ENCODE peak calls at places on chromosomes 5 and 9, in six cellular contexts. X is cardiac fibroblast, R is GM12865, K is cardiac muscle cell, H is SK-N-SH, Y is AG04450. T is an unnamed sample.
A peak's percentile ranks its signal among the peaks of the same experiment; 100 is the strongest.

GRCh38 chr5:40073927-40074326 is 605.8 kb upstream of the PTGER4 start:
- DNase-seq in H (no peak), R (no peak), K (no peak), Y (no peak), X (no peak), T (no peak)

GRCh38 chr5:56307714-56308346 is 74.7 kb upstream of the ANKRD55 start:
- DNase-seq in X (no peak), K (no peak), R (no peak), Y (no peak), H (no peak), T (no peak)

GRCh38 chr9:125747053-125747764 is at the start of gene PBX3:
- DNase-seq in Y (no peak), R (peak; percentile 70), X (peak; percentile 48), H (peak; percentile 82), K (peak; percentile 79), T (no peak)

GRCh38 chr9:93962561-93963440 is 7.6 kb upstream of the BARX1 start:
- DNase-seq in K (peak; percentile 93), R (peak; percentile 77), X (peak; percentile 91), Y (peak; percentile 53), H (peak; percentile 89), T (peak; percentile 44)

GRCh38 chr5:158754018-158754514 is 345.6 kb downstream of the EBF1 start:
- DNase-seq in Y (no peak), X (peak; percentile 78), R (no peak), K (no peak), H (no peak), T (peak; percentile 92)

GRCh38 chr5:36496471-36496870 is 109.9 kb upstream of the SLC1A3 start:
- DNase-seq in K (no peak), Y (no peak), X (no peak), R (no peak), H (no peak), T (no peak)

GRCh38 chr5:127875235-127876021 is 172.2 kb downstream of the CCDC192 start:
- DNase-seq in K (peak; percentile 91), R (peak; percentile 86), H (peak; percentile 51), X (peak; percentile 78), Y (no peak), T (peak; percentile 39)

GRCh38 chr9:103152473-103152872 is 157.3 kb downstream of the CYLC2 start:
- DNase-seq in K (no peak), H (peak; percentile 5), Y (no peak), R (no peak), X (peak; percentile 30), T (no peak)

GRCh38 chr5:53478411-53479044 is 1.9 kb upstream of the FST start:
- DNase-seq in H (peak; percentile 56), R (peak; percentile 29), Y (no peak), K (peak; percentile 81), X (peak; percentile 72), T (no peak)

DNA sequence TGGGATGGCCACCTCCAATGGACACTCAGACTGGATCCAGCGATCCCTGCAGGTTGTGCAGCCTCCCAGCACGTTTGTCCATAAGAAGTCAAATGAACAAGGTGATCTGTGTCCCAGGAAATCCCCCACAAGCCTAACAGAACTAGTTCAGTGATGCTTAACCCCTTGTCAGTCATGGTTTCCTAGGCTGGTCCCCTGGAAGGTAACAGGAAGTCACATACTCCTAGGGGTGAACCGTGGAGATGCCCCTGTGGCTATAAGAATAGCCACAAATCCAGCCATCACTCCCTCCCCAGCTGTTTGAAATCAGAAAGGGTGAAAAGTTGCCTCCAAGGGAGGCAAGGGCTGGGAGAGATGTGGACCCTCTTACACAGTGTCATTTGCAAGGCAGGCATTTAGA is 22.5 kb downstream of the PAX5 start:
- DNase-seq in Y (no peak), R (peak; percentile 61), H (no peak), K (no peak), X (no peak), T (no peak)
- H3K4me3 ChIP-seq in Y (no peak overlapping the region), R (peak overlapping the region; percentile 50), H (no peak overlapping the region), K (no peak overlapping the region), X (no peak overlapping the region), T (no peak overlapping the region)

GRCh38 chr5:68450245-68450852 is 234.8 kb downstream of the PIK3R1 start:
- DNase-seq in Y (peak; percentile 60), K (no peak), X (peak; percentile 18), H (no peak), R (no peak), T (peak; percentile 35)

GRCh38 chr5:68454766-68455165 is 239.2 kb downstream of the PIK3R1 start:
- DNase-seq in X (no peak), Y (no peak), H (no peak), K (no peak), R (no peak), T (no peak)

GRCh38 chr5:68454172-68454571 is 238.6 kb downstream of the PIK3R1 start:
- DNase-seq in H (no peak), K (no peak), R (no peak), X (no peak), Y (no peak), T (no peak)

GRCh38 chr5:68449380-68449779 is 233.8 kb downstream of the PIK3R1 start:
- DNase-seq in K (no peak), H (no peak), R (no peak), Y (no peak), X (no peak), T (no peak)

DNA sequence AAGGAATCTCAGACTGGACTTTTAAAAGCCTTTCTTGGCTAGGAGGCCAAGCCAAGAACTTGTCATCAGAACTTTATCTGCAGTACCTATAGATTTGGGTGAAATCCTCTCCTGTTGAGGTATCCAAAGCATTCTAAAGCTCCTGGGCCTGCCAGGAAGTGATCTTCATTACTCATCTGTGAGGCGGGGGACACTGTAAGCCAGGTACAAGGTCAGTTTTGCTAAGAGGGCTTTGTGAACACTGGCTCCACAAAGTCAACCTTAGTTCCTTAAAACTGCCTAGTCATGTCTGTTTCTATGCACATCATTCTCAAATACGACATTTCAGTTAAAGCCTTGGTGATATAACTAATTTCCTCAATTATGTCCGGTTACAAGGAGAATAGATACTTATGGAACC is 236.7 kb downstream of the PIK3R1 start:
- DNase-seq in K (no peak), R (no peak), H (no peak), X (no peak), Y (no peak), T (no peak)
- H3K4me3 ChIP-seq in K (no peak overlapping the region), R (no peak overlapping the region), H (no peak overlapping the region), X (no peak overlapping the region), Y (no peak overlapping the region), T (no peak overlapping the region)

GRCh38 chr9:15444141-15444540 is 21.5 kb downstream of the SNAPC3 start:
- DNase-seq in Y (no peak), H (no peak), K (no peak), X (no peak), R (no peak), T (no peak)
- H3K4me3 ChIP-seq in Y (no peak overlapping the region), H (no peak overlapping the region), K (no peak overlapping the region), X (no peak overlapping the region), R (no peak overlapping the region), T (no peak overlapping the region)

GRCh38 chr9:68755752-68756151 is 50.7 kb downstream of the PIP5K1B start:
- DNase-seq in H (no peak), K (no peak), Y (no peak), X (no peak), R (no peak), T (no peak)
- H3K4me3 ChIP-seq in H (no peak overlapping the region), K (no peak overlapping the region), Y (no peak overlapping the region), X (no peak overlapping the region), R (no peak overlapping the region), T (no peak overlapping the region)

DNA sequence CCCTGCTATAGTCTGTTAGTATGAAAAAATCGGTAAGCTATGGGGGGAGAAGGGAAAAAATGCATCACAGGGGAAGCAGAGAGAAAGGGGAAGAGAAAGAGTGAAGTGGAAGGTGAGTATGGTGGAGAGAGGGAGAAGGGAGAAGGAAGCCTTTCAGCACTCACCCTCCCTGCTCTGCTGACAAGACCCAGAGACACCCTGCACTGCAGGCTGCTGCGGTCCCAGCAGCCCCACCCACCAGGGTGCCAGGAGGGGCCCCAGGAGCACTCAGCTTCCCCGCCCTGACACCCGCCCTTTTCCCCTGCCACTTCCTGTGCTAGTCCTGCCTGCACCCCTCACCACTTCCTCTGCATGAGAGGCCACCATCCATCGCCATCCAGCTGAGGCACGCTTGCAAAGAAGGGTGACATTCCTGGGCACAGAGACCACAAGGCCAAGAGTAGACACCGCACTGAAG is 12.7 kb downstream of the STK10 start:
- DNase-seq in X (no peak), H (no peak), R (peak; percentile 93), Y (no peak), K (peak; percentile 20), T (no peak)
- H3K4me3 ChIP-seq in X (no peak overlapping the region), H (no peak overlapping the region), R (peak overlapping the region; percentile 53), Y (no peak overlapping the region), K (no peak overlapping the region), T (no peak overlapping the region)

GRCh38 chr5:129541648-129542251 is 81.7 kb downstream of the ADAMTS19 start:
- DNase-seq in X (peak; percentile 39), R (peak; percentile 9), H (no peak), K (peak; percentile 8), Y (no peak), T (peak; percentile 7)
- H3K4me3 ChIP-seq in X (no peak overlapping the region), R (no peak overlapping the region), H (no peak overlapping the region), K (no peak overlapping the region), Y (no peak overlapping the region), T (no peak overlapping the region)

GRCh38 chr9:127449332-127449966 is 1.8 kb downstream of the RPL12 start:
- DNase-seq in R (peak; percentile 45), H (no peak), X (peak; percentile 13), Y (no peak), K (peak; percentile 31), T (no peak)
- H3K4me3 ChIP-seq in R (peak overlapping the region; percentile 94), H (peak overlapping the region; percentile 99), X (peak overlapping the region; percentile 85), Y (peak overlapping the region; percentile 96), K (peak overlapping the region; percentile 97), T (peak overlapping the region; percentile 92)

GRCh38 chr5:147037517-147038205 is 159.1 kb upstream of the PPP2R2B start:
- DNase-seq in Y (no peak), K (no peak), X (peak; percentile 50), R (peak; percentile 2), H (no peak), T (peak; percentile 70)
- H3K4me3 ChIP-seq in Y (no peak overlapping the region), K (no peak overlapping the region), X (no peak overlapping the region), R (no peak overlapping the region), H (no peak overlapping the region), T (no peak overlapping the region)

GRCh38 chr5:150255659-150256415 is 33.7 kb downstream of the CAMK2A start:
- DNase-seq in H (peak; percentile 72), Y (no peak), R (no peak), X (no peak), K (peak; percentile 38), T (no peak)

GRCh38 chr5:150258126-150258525 is 31.4 kb downstream of the CAMK2A start:
- DNase-seq in R (peak; percentile 23), Y (no peak), K (no peak), X (peak; percentile 35), H (no peak), T (no peak)

GRCh38 chr5:150254363-150255154 is 35.0 kb downstream of the CAMK2A start:
- DNase-seq in X (no peak), R (no peak), Y (no peak), K (peak; percentile 40), H (no peak), T (no peak)

GRCh38 chr5:150257424-150257823 is 32.1 kb downstream of the CAMK2A start:
- DNase-seq in H (no peak), K (no peak), R (no peak), Y (no peak), X (no peak), T (no peak)

GRCh38 chr5:150256416-150257064 is 33.0 kb downstream of the CAMK2A start:
- DNase-seq in X (no peak), Y (no peak), K (peak; percentile 60), R (no peak), H (peak; percentile 65), T (no peak)
- H3K4me3 ChIP-seq in X (no peak overlapping the region), Y (no peak overlapping the region), K (no peak overlapping the region), R (no peak overlapping the region), H (no peak overlapping the region), T (no peak overlapping the region)

T was measured in skeletal muscle cell.